ENCODE peak calls at places on chromosomes 16 and 17, in ten cellular contexts. M is stimulated activated CD4-positive, alpha-beta T cell treated with anti-CD3 and anti-CD28 coated beads, Interleukin-1b, Interleukin-23, amount 100 ng/mL, for 24 hours; Z is T follicular helper cell; P is activated CD4-positive, alpha-beta T cell treated with anti-CD3 and anti-CD28 coated beads, Interleukin-2, amount 50 U/mL, for 1 hour; F is body of pancreas; L is T1000; V is KBM-7; E is cardiac fibroblast; G is SJSA1; J is stimulated activated CD8-positive, alpha-beta memory T cell treated with anti-CD3 and anti-CD28 coated beads, Interleukin-7, amount 100 ng/mL, for 1 hour. X is an unnamed sample.

GRCh38 chr17:33142703-33143299 is 150.3 kb downstream of the ASIC2 start:
- DNase-seq in M (no peak), Z (no peak), P (no peak), F (no peak), L (no peak), V (peak), E (peak), G (no peak), J (no peak), X (no peak)

GRCh38 chr17:29622337-29623282 is at the start of gene CORO6:
- DNase-seq in M (no peak), Z (peak), P (peak), F (peak), L (no peak), V (peak), E (peak), G (peak), J (no peak), X (peak)

GRCh38 chr17:3704931-3705717 is 9.2 kb upstream of the P2RX5 start:
- DNase-seq in M (no peak), Z (no peak), P (no peak), F (no peak), L (no peak), V (no peak), E (no peak), G (no peak), J (no peak), X (no peak)

GRCh38 chr16:21150375-21151001 is at the start of gene DNAH3:
- DNase-seq in M (no peak), Z (no peak), P (no peak), F (peak), L (no peak), V (peak), E (peak), G (no peak), J (no peak), X (no peak)

GRCh38 chr17:1055231-1055630 is 58.3 kb downstream of the TIMM22 start:
- DNase-seq in M (no peak), Z (no peak), P (no peak), F (no peak), L (no peak), V (no peak), E (no peak), G (no peak), J (no peak), X (no peak)

GRCh38 chr17:5747276-5747675 is 163.0 kb upstream of the NLRP1 start:
- DNase-seq in M (no peak), Z (no peak), P (no peak), F (no peak), L (no peak), V (no peak), E (no peak), G (no peak), J (no peak), X (no peak)

GRCh38 chr16:84169765-84170310 is 17.0 kb downstream of the TAF1C start:
- DNase-seq in M (no peak), Z (no peak), P (no peak), F (no peak), L (no peak), V (no peak), E (no peak), G (no peak), J (no peak), X (no peak)

GRCh38 chr16:68229431-68230175 is 6.3 kb downstream of the ESRP2 start:
- DNase-seq in M (no peak), Z (peak), P (peak), F (peak), L (peak), V (peak), E (peak), G (peak), J (no peak), X (no peak)

GRCh38 chr17:15398291-15398690 is 56.9 kb upstream of the TEKT3 start:
- DNase-seq in M (no peak), Z (no peak), P (no peak), F (no peak), L (peak), V (peak), E (peak), G (peak), J (no peak), X (no peak)

GRCh38 chr17:48725005-48725293 is 2.0 kb downstream of the PRAC2 start:
- DNase-seq in M (no peak), Z (no peak), P (no peak), F (no peak), L (no peak), V (no peak), E (no peak), G (no peak), J (no peak), X (no peak)

GRCh38 chr17:48728232-48729231 is at the start of gene HOXB13:
- DNase-seq in M (no peak), Z (peak), P (peak), F (no peak), L (no peak), V (no peak), E (peak), G (peak), J (no peak), X (peak)

GRCh38 chr16:30340621-30341020 is 14.5 kb downstream of the CD2BP2 start:
- DNase-seq in M (no peak), Z (no peak), P (no peak), F (no peak), L (no peak), V (no peak), E (no peak), G (no peak), J (no peak), X (no peak)

GRCh38 chr17:17053446-17054379 is 11.5 kb downstream of the MPRIP start:
- DNase-seq in M (no peak), Z (no peak), P (no peak), F (no peak), L (no peak), V (no peak), E (no peak), G (no peak), J (no peak), X (no peak)

GRCh38 chr16:25796239-25796638 is 104.5 kb downstream of the HS3ST4 start:
- DNase-seq in M (no peak), Z (no peak), P (no peak), F (no peak), L (no peak), V (no peak), E (no peak), G (no peak), J (no peak), X (no peak)

GRCh38 chr16:79278506-79278905 is 322.0 kb downstream of the MAF start:
- DNase-seq in M (no peak), Z (peak), P (peak), F (no peak), L (no peak), V (no peak), E (no peak), G (no peak), J (peak), X (peak)

GRCh38 chr17:49776864-49777263 is 11.6 kb upstream of the KAT7 start:
- DNase-seq in M (no peak), Z (no peak), P (no peak), F (no peak), L (no peak), V (no peak), E (no peak), G (no peak), J (no peak), X (no peak)

GRCh38 chr17:11996722-11997146 is 541 bp downstream of the ZNF18 start:
- DNase-seq in M (no peak), Z (peak), P (no peak), F (peak), L (no peak), V (peak), E (peak), G (no peak), J (peak), X (peak)